ENCODE peak calls at places on chromosome 20, in five cellular contexts. One of them, this sample, is unnamed.
A peak's percentile ranks its signal among the peaks of the same experiment; 100 is the strongest.

GRCh38 chr20:46934746-46935283 is 40.2 kb downstream of the EYA2 start:
- DNase-seq in GM12891: no peak
- DNase-seq in iris pigment epithelial cell: no peak
- DNase-seq in COR-L47: no peak
- DNase-seq in lower lobe of right lung: no peak
- DNase-seq in this sample: no peak

GRCh38 chr20:5784735-5785134 is 34.5 kb downstream of the SHLD1 start:
- DNase-seq in GM12891: no peak
- DNase-seq in iris pigment epithelial cell: no peak
- DNase-seq in COR-L47: no peak
- DNase-seq in lower lobe of right lung: peak; percentile 73
- DNase-seq in this sample: no peak

GRCh38 chr20:20365593-20365992 is 2.3 kb upstream of the INSM1 start:
- DNase-seq in GM12891: no peak
- DNase-seq in iris pigment epithelial cell: no peak
- DNase-seq in COR-L47: no peak
- DNase-seq in lower lobe of right lung: no peak
- DNase-seq in this sample: no peak

GRCh38 chr20:5691918-5692618 is 58.1 kb upstream of the SHLD1 start:
- DNase-seq in GM12891: peak; percentile 67
- DNase-seq in iris pigment epithelial cell: no peak
- DNase-seq in COR-L47: no peak
- DNase-seq in lower lobe of right lung: no peak
- DNase-seq in this sample: no peak

GRCh38 chr20:13422637-13423036 is 201.6 kb downstream of the ISM1 start:
- DNase-seq in GM12891: no peak
- DNase-seq in iris pigment epithelial cell: peak; percentile 24
- DNase-seq in COR-L47: no peak
- DNase-seq in lower lobe of right lung: no peak
- DNase-seq in this sample: no peak

GRCh38 chr20:24965065-24965919 is 16.2 kb downstream of the CST7 start:
- DNase-seq in GM12891: no peak
- DNase-seq in iris pigment epithelial cell: no peak
- DNase-seq in COR-L47: no peak
- DNase-seq in lower lobe of right lung: peak; percentile 16
- DNase-seq in this sample: peak; percentile 40

GRCh38 chr20:19974621-19975435 is 42.3 kb upstream of the NAA20 start:
- DNase-seq in GM12891: no peak
- DNase-seq in iris pigment epithelial cell: peak; percentile 97
- DNase-seq in COR-L47: peak; percentile 30
- DNase-seq in lower lobe of right lung: peak; percentile 91
- DNase-seq in this sample: peak; percentile 53

GRCh38 chr20:35297153-35297552 is 4.9 kb upstream of the FAM83C start:
- DNase-seq in GM12891: no peak
- DNase-seq in iris pigment epithelial cell: no peak
- DNase-seq in COR-L47: no peak
- DNase-seq in lower lobe of right lung: no peak
- DNase-seq in this sample: no peak

GRCh38 chr20:44113642-44113945 is 73.4 kb downstream of the JPH2 start:
- DNase-seq in GM12891: no peak
- DNase-seq in iris pigment epithelial cell: no peak
- DNase-seq in COR-L47: no peak
- DNase-seq in lower lobe of right lung: no peak
- DNase-seq in this sample: no peak

GRCh38 chr20:32387262-32387661 is 29.1 kb downstream of the ASXL1 start:
- DNase-seq in GM12891: no peak
- DNase-seq in iris pigment epithelial cell: peak; percentile 56
- DNase-seq in COR-L47: no peak
- DNase-seq in lower lobe of right lung: no peak
- DNase-seq in this sample: no peak

GRCh38 chr20:18590163-18590562 is 2.3 kb downstream of the DTD1 start:
- DNase-seq in GM12891: no peak
- DNase-seq in iris pigment epithelial cell: no peak
- DNase-seq in COR-L47: no peak
- DNase-seq in lower lobe of right lung: no peak
- DNase-seq in this sample: no peak

GRCh38 chr20:45358282-45359068 is 4.5 kb upstream of the SYS1 start:
- DNase-seq in GM12891: no peak
- DNase-seq in iris pigment epithelial cell: peak; percentile 82
- DNase-seq in COR-L47: no peak
- DNase-seq in lower lobe of right lung: peak; percentile 88
- DNase-seq in this sample: peak; percentile 96

GRCh38 chr20:19943021-19943659 is 74.0 kb upstream of the NAA20 start:
- DNase-seq in GM12891: no peak
- DNase-seq in iris pigment epithelial cell: no peak
- DNase-seq in COR-L47: no peak
- DNase-seq in lower lobe of right lung: peak; percentile 53
- DNase-seq in this sample: no peak

GRCh38 chr20:23253524-23253923 is 97.1 kb upstream of the NXT1 start:
- DNase-seq in GM12891: no peak
- DNase-seq in iris pigment epithelial cell: no peak
- DNase-seq in COR-L47: no peak
- DNase-seq in lower lobe of right lung: no peak
- DNase-seq in this sample: no peak

GRCh38 chr20:59567585-59568508 is 36.5 kb upstream of the PHACTR3 start:
- DNase-seq in GM12891: no peak
- DNase-seq in iris pigment epithelial cell: no peak
- DNase-seq in COR-L47: no peak
- DNase-seq in lower lobe of right lung: no peak
- DNase-seq in this sample: no peak

GRCh38 chr20:39632176-39632575 is 670.0 kb downstream of the DHX35 start:
- DNase-seq in GM12891: no peak
- DNase-seq in iris pigment epithelial cell: no peak
- DNase-seq in COR-L47: no peak
- DNase-seq in lower lobe of right lung: no peak
- DNase-seq in this sample: no peak

GRCh38 chr20:31721408-31722332 is 998 bp downstream of the BCL2L1 start:
- DNase-seq in GM12891: no peak
- DNase-seq in iris pigment epithelial cell: no peak
- DNase-seq in COR-L47: peak; percentile 28
- DNase-seq in lower lobe of right lung: peak; percentile 53
- DNase-seq in this sample: peak; percentile 64

GRCh38 chr20:48776306-48776705 is 51.5 kb downstream of the PREX1 start:
- DNase-seq in GM12891: no peak
- DNase-seq in iris pigment epithelial cell: peak; percentile 76
- DNase-seq in COR-L47: no peak
- DNase-seq in lower lobe of right lung: no peak
- DNase-seq in this sample: no peak

GRCh38 chr20:46894579-46894958 is at the start of gene EYA2:
- DNase-seq in GM12891: no peak
- DNase-seq in iris pigment epithelial cell: peak; percentile 27
- DNase-seq in COR-L47: peak; percentile 55
- DNase-seq in lower lobe of right lung: no peak
- DNase-seq in this sample: no peak

GRCh38 chr20:23115823-23116222 is 29.7 kb upstream of the CD93 start:
- DNase-seq in GM12891: no peak
- DNase-seq in iris pigment epithelial cell: peak; percentile 38
- DNase-seq in COR-L47: no peak
- DNase-seq in lower lobe of right lung: no peak
- DNase-seq in this sample: no peak

GRCh38 chr20:9508696-9509178 is 5.7 kb upstream of the LAMP5 start:
- DNase-seq in GM12891: no peak
- DNase-seq in iris pigment epithelial cell: no peak
- DNase-seq in COR-L47: no peak
- DNase-seq in lower lobe of right lung: no peak
- DNase-seq in this sample: no peak

GRCh38 chr20:49631074-49631716 is 63.3 kb upstream of the PTGIS start:
- DNase-seq in GM12891: no peak
- DNase-seq in iris pigment epithelial cell: peak; percentile 53
- DNase-seq in COR-L47: no peak
- DNase-seq in lower lobe of right lung: no peak
- DNase-seq in this sample: no peak

GRCh38 chr20:44282148-44282547 is 28.9 kb downstream of the FITM2 start:
- DNase-seq in GM12891: no peak
- DNase-seq in iris pigment epithelial cell: no peak
- DNase-seq in COR-L47: no peak
- DNase-seq in lower lobe of right lung: no peak
- DNase-seq in this sample: no peak

GRCh38 chr20:19205999-19206398 is 6.4 kb upstream of the SLC24A3 start:
- DNase-seq in GM12891: peak; percentile 43
- DNase-seq in iris pigment epithelial cell: peak; percentile 44
- DNase-seq in COR-L47: peak; percentile 38
- DNase-seq in lower lobe of right lung: peak; percentile 86
- DNase-seq in this sample: peak; percentile 72

GRCh38 chr20:38343107-38343797 is 3.0 kb upstream of the LBP start:
- DNase-seq in GM12891: no peak
- DNase-seq in iris pigment epithelial cell: no peak
- DNase-seq in COR-L47: no peak
- DNase-seq in lower lobe of right lung: no peak
- DNase-seq in this sample: peak; percentile 86

GRCh38 chr20:38855356-38855755 is 49.9 kb downstream of the PPP1R16B start:
- DNase-seq in GM12891: no peak
- DNase-seq in iris pigment epithelial cell: no peak
- DNase-seq in COR-L47: no peak
- DNase-seq in lower lobe of right lung: no peak
- DNase-seq in this sample: no peak

GRCh38 chr20:8608470-8608869 is 460.4 kb upstream of the PLCB4 start:
- DNase-seq in GM12891: no peak
- DNase-seq in iris pigment epithelial cell: no peak
- DNase-seq in COR-L47: no peak
- DNase-seq in lower lobe of right lung: no peak
- DNase-seq in this sample: no peak

GRCh38 chr20:11216451-11217314 is 542.9 kb upstream of the JAG1 start:
- DNase-seq in GM12891: no peak
- DNase-seq in iris pigment epithelial cell: peak; percentile 76
- DNase-seq in COR-L47: no peak
- DNase-seq in lower lobe of right lung: no peak
- DNase-seq in this sample: no peak

GRCh38 chr20:37816726-37817125 is 86.2 kb upstream of the VSTM2L start:
- DNase-seq in GM12891: no peak
- DNase-seq in iris pigment epithelial cell: no peak
- DNase-seq in COR-L47: no peak
- DNase-seq in lower lobe of right lung: no peak
- DNase-seq in this sample: no peak

GRCh38 chr20:10185741-10186558 is 32.7 kb upstream of the SNAP25 start:
- DNase-seq in GM12891: no peak
- DNase-seq in iris pigment epithelial cell: no peak
- DNase-seq in COR-L47: peak; percentile 63
- DNase-seq in lower lobe of right lung: no peak
- DNase-seq in this sample: peak; percentile 54

This sample was measured in left lobe of liver.